ENCODE peak calls at places on chromosome 9, in seven cellular contexts. B is AG04449, F is IMR-90, L is progenitor cell of endocrine pancreas, R is cardiac fibroblast, W is K562, H is fibroblast of villous mesenchyme. K is an unnamed sample.

GRCh38 chr9:121766081-121766683 is 114.7 kb downstream of the DAB2IP start:
- DNase-seq in B (no peak), F (no peak), L (no peak), R (no peak), W (no peak), H (no peak), K (no peak)

GRCh38 chr9:117555964-117556629 is 141.2 kb upstream of the ASTN2 start:
- DNase-seq in B (no peak), F (no peak), L (peak), R (peak), W (peak), H (peak), K (no peak)

GRCh38 chr9:78973906-78974305 is 597.9 kb upstream of the TLE4 start:
- DNase-seq in B (no peak), F (peak), L (no peak), R (peak), W (no peak), H (peak), K (no peak)

GRCh38 chr9:134381671-134382505 is 55.6 kb downstream of the RXRA start:
- DNase-seq in B (no peak), F (no peak), L (no peak), R (no peak), W (peak), H (no peak), K (no peak)

GRCh38 chr9:35649431-35650340 is 1.0 kb downstream of the SIT1 start:
- DNase-seq in B (no peak), F (no peak), L (no peak), R (no peak), W (peak), H (no peak), K (no peak)

GRCh38 chr9:109751253-109751652 is 28.7 kb upstream of the PALM2AKAP2 start:
- DNase-seq in B (no peak), F (peak), L (no peak), R (no peak), W (no peak), H (no peak), K (no peak)

GRCh38 chr9:133347515-133347984 is 381 bp downstream of the MED22 start:
- DNase-seq in B (no peak), F (no peak), L (no peak), R (peak), W (peak), H (no peak), K (no peak)

GRCh38 chr9:86766912-86767311 is 180.4 kb downstream of the GAS1 start:
- DNase-seq in B (peak), F (peak), L (no peak), R (peak), W (no peak), H (peak), K (peak)

GRCh38 chr9:117114768-117115167 is 300.1 kb downstream of the ASTN2 start:
- DNase-seq in B (no peak), F (no peak), L (no peak), R (no peak), W (no peak), H (no peak), K (no peak)

GRCh38 chr9:121353246-121353975 is 16.6 kb downstream of the STOM start:
- DNase-seq in B (no peak), F (no peak), L (no peak), R (no peak), W (no peak), H (no peak), K (no peak)

GRCh38 chr9:77987104-77987656 is 44.4 kb downstream of the GNAQ start:
- DNase-seq in B (no peak), F (no peak), L (no peak), R (no peak), W (peak), H (peak), K (no peak)

GRCh38 chr9:12289711-12290110 is 403.5 kb upstream of the TYRP1 start:
- DNase-seq in B (no peak), F (no peak), L (no peak), R (no peak), W (no peak), H (no peak), K (no peak)

GRCh38 chr9:6667633-6668280 is 22.2 kb upstream of the GLDC start:
- DNase-seq in B (no peak), F (peak), L (no peak), R (peak), W (peak), H (peak), K (no peak)

DNA sequence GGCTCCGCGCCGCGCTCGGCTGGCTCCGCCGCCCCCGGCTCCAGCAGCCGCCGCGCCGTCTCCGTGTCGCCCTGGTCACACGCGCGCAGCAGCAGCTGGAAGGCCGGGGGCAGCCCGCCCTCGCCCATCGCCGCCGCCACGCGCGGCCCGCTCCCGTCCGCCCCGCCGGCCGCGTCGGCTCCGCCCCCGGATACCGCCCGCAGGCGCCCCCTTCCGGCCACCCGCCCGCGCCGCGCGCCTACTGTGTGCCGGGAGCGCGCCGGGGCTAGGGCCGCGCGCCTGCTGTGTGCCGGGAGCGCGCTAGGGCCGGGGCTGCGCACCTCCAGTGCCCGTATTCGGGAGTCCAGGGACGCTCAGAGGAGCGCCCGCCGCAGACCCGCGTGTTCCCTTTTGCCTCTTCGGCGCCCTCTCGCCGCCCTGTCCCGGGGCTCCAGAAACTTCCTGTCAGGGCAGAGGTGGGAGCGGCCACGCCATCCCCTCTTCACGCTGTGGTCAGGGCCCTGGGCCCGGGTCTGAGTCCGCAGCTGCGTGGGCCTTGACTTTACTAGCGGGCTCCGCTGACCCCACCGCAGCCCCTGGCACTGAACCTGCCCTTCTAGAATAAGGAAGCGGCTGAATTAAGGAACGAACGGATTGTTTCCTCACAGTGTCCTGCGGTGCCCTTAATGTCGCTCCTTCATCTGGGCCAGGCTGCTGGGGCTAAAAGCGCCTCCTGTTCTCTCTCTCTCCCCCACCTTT is at the start of gene ANKS6:
- DNase-seq in B (no peak), F (peak), L (peak), R (peak), W (peak), H (peak), K (no peak)
- TF ChIP-seq CTCF in B (peak), F (peak), L (peak), R (no peak), W (peak), H (peak), K (peak)

GRCh38 chr9:126502417-126503332 is 111.1 kb upstream of the LMX1B start:
- DNase-seq in B (no peak), F (no peak), L (no peak), R (no peak), W (no peak), H (no peak), K (no peak)
- TF ChIP-seq CTCF in B (no peak), F (no peak), L (no peak), R (no peak), W (peak), H (no peak), K (no peak)

GRCh38 chr9:93156475-93157008 is 22.5 kb upstream of the NINJ1 start:
- DNase-seq in B (no peak), F (no peak), L (no peak), R (no peak), W (no peak), H (no peak), K (no peak)

GRCh38 chr9:93149361-93149760 is 15.3 kb upstream of the NINJ1 start:
- DNase-seq in B (no peak), F (peak), L (no peak), R (peak), W (no peak), H (peak), K (no peak)

GRCh38 chr9:93155716-93156474 is 21.8 kb upstream of the NINJ1 start:
- DNase-seq in B (no peak), F (no peak), L (no peak), R (no peak), W (no peak), H (no peak), K (no peak)

GRCh38 chr9:93151097-93151784 is 17.2 kb upstream of the NINJ1 start:
- DNase-seq in B (no peak), F (no peak), L (no peak), R (no peak), W (no peak), H (no peak), K (no peak)

GRCh38 chr9:93154293-93154903 is 20.3 kb upstream of the NINJ1 start:
- DNase-seq in B (no peak), F (no peak), L (peak), R (peak), W (peak), H (peak), K (no peak)
- TF ChIP-seq CTCF in B (peak), F (peak), L (peak), R (peak), W (peak), H (peak), K (peak)

DNA sequence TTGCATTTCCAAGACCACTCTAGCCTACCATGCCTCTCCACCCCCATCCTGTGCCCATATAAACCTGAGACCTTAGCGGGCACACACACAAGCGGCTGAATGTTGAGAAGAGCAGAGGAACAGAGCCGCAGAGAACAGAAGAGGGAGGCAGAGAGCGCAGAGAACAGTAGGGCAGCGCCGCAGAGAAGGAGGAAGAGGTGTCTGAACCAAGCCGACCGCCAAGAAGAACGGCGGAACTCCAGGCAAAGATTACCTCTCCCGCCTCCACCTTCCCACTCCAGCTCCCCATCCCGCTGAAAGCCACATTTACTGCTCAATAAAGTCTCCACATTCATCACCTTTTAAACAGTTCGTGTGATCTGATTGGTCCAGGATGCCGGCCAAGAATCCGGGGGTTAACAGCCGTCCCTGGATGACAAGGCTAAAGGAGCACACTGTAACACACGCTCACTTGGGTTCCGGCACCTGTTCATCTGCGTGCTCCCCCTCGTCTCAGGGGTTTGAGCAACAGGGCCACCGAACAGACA is 33.2 kb downstream of the GRIN3A start:
- DNase-seq in B (no peak), F (no peak), L (no peak), R (peak), W (no peak), H (no peak), K (peak)
- TF ChIP-seq CTCF in B (peak), F (no peak), L (peak), R (no peak), W (no peak), H (no peak), K (peak)

GRCh38 chr9:137280478-137281344 is 3.2 kb downstream of the TOR4A start:
- DNase-seq in B (no peak), F (no peak), L (no peak), R (no peak), W (no peak), H (peak), K (no peak)
- TF ChIP-seq CTCF in B (peak), F (peak), L (peak), R (peak), W (no peak), H (peak), K (peak)

GRCh38 chr9:20624201-20625002 is 2.1 kb upstream of the MLLT3 start:
- DNase-seq in B (no peak), F (peak), L (peak), R (peak), W (no peak), H (peak), K (no peak)

GRCh38 chr9:20622330-20623020 is at the start of gene MLLT3:
- DNase-seq in B (peak), F (peak), L (peak), R (peak), W (no peak), H (peak), K (peak)

GRCh38 chr9:20623748-20624124 is 1.4 kb upstream of the MLLT3 start:
- DNase-seq in B (no peak), F (peak), L (no peak), R (no peak), W (no peak), H (no peak), K (no peak)

GRCh38 chr9:20621553-20622329 is 558 bp downstream of the MLLT3 start:
- DNase-seq in B (no peak), F (peak), L (peak), R (peak), W (no peak), H (peak), K (no peak)

DNA sequence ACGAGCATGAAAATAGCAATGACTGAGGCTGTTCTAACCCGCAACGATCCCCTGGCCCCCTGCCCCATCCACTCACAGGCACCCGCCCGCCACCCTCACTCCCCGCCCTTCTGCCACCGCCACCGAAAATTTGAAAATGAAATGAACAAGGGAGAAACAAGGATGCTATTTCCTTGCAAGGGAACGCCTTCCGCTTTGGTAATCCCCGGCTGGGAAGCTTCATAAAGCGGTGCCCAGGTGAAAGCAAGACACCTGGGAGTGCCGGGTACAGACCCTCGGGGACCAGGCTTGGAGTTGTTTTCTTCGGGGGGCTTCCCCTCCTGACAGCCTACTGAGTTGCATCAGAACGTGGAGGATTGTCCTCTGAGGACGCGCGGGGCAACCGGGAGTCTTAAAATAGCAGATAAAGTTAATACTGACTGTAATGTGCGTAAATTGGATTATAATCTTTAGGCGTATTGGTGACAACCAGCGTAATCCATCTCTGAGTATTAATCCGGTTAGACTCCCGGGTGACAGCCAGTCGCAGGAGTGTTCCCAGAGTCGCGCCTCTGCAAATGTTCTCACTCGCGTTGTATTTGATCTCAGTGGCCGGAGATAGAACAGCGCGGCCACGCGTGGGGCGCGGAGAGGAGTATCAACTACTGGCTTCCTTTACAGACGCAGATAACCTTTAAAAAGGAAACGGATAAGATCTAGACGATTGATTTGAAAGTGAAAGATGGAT is 885 bp upstream of the MLLT3 start:
- DNase-seq in B (no peak), F (peak), L (peak), R (no peak), W (no peak), H (no peak), K (no peak)
- TF ChIP-seq CTCF in B (no peak), F (no peak), L (no peak), R (no peak), W (no peak), H (no peak), K (no peak)

DNA sequence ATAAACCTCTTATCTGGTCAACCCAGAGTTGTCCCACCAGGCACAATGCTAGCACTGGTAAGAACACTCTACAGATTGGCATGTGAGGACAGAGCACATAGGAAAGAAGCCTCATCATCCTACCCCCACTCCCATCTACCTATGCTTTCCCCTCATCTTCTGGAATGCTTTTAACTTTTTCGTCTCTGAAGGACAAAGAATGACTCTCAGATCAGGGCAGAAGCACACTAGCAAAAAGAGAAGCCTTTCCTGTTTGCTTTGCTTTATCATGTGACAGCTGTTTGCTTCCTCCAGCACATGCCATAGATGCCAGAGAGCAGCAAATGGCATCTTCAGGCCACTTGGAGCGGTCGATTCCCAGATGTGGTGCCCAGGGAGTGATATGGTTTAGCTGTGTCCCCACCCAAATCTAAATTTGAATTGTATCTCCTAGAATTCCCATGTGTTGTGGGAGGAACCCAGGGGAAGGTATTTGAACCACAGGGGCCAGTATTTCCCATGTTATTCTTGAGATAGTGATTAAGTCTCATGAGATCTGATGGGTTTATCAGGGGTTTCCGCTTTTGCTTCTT is 294.8 kb downstream of the GADD45G start:
- DNase-seq in B (no peak), F (no peak), L (no peak), R (no peak), W (no peak), H (no peak), K (no peak)
- TF ChIP-seq CTCF in B (no peak), F (no peak), L (no peak), R (no peak), W (no peak), H (no peak), K (no peak)

DNA sequence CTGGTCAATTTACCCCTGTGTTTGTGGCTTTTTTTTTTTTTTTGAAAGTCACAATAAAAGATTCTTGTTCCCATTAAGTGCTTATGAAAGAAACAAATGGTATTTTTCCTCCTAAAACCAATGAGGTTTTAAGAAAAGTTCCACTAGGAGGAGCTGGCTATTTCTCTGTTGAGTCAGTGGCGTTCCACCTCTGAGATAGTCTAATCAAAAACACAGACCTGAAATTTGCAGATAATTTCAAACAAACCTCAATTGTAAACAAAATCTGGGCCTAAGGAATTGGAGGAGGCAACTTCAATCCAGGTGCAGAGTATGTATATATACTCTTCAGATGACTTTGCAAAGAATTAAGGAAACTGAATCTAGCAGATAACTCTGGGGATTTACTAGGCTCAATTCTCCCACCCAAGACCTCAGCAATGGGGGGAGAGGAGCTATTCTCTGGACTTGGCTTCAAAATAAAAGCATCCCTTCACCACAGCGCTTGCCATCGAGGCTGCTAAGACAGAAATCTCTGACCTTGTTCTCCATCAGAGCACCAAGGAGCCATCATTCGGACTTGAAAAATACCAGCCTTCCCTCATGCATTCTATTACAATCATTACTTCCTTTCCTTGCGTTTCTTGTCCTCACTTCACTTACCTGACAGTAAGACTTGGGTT is 52.4 kb downstream of the FANCC start:
- DNase-seq in B (no peak), F (peak), L (no peak), R (peak), W (peak), H (peak), K (no peak)
- TF ChIP-seq CTCF in B (peak), F (peak), L (peak), R (peak), W (peak), H (peak), K (peak)

DNA sequence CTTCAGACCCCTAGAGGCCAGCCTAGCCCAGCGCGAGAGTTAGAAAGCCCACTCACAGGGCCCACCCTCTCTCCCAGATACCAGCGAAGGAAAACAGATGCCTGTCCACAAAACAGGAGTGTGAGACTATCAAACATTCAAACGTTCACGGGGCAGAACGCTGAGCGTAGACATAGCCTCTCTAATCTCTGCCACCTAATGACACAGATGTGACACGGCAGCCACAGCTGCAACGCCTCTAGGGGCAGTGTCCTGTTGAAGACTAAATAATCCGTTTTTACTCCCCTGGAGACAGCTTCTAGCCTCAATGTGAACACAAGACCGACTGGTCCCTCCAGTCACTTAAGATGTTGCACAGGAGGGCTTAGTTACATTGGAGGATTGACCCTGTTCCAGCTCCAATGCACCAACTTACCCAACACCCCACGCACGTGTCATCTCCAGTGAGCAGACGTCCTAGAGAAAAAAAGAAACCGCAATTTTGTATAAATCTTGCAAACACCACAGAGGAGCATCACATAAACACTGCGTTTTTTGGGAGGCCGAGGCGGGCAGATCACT is 14.3 kb downstream of the DIPK1B start:
- DNase-seq in B (no peak), F (peak), L (no peak), R (peak), W (no peak), H (peak), K (no peak)
- TF ChIP-seq CTCF in B (peak), F (peak), L (peak), R (peak), W (peak), H (peak), K (peak)